ENCODE peak calls at places on chromosomes 13 and 19, in eight cellular contexts. H is HFF-Myc, X is head of caudate nucleus, V is Ammon's horn, W is PC-9, F is GM23338, Z is tibial nerve, K is pancreas. O is an unnamed sample.
A peak's percentile ranks its signal among the peaks of the same experiment; 100 is the strongest.

GRCh38 chr19:31559494-31559893 is 210.3 kb upstream of the TSHZ3 start:
- DNase-seq in H (no peak), X (no peak), V (no peak), W (no peak), F (no peak), Z (no peak), K (no peak), O (no peak)

GRCh38 chr19:17966497-17967257 is at the start of gene KCNN1:
- DNase-seq in H (no peak), X (peak; percentile 39), V (no peak), W (no peak), F (peak; percentile 85), Z (no peak), K (no peak), O (no peak)

GRCh38 chr19:34669305-34669704 is 7.7 kb downstream of the SCGB2B2 start:
- DNase-seq in H (no peak), X (no peak), V (no peak), W (no peak), F (no peak), Z (no peak), K (no peak), O (no peak)

GRCh38 chr19:32928806-32929205 is 43.0 kb downstream of the CEP89 start:
- DNase-seq in H (no peak), X (no peak), V (no peak), W (peak; percentile 83), F (no peak), Z (no peak), K (no peak), O (no peak)

GRCh38 chr19:55206664-55207500 is 2.4 kb downstream of the PTPRH start:
- DNase-seq in H (peak; percentile 56), X (peak; percentile 66), V (peak; percentile 39), W (peak; percentile 89), F (peak; percentile 83), Z (peak; percentile 44), K (peak; percentile 91), O (no peak)

GRCh38 chr19:18895038-18895827 is 725 bp downstream of the CERS1 start:
- DNase-seq in H (no peak), X (peak; percentile 88), V (peak; percentile 90), W (peak; percentile 68), F (peak; percentile 79), Z (peak; percentile 21), K (peak; percentile 74), O (no peak)

GRCh38 chr19:7844951-7845350 is 14.9 kb downstream of the EVI5L start:
- DNase-seq in H (no peak), X (no peak), V (no peak), W (no peak), F (no peak), Z (no peak), K (no peak), O (no peak)

GRCh38 chr19:15432018-15432494 is 13.3 kb upstream of the AKAP8L start:
- DNase-seq in H (no peak), X (no peak), V (no peak), W (no peak), F (peak; percentile 41), Z (no peak), K (no peak), O (peak; percentile 26)

GRCh38 chr19:42426643-42427042 is 545 bp downstream of the LIPE start:
- DNase-seq in H (no peak), X (no peak), V (no peak), W (no peak), F (no peak), Z (no peak), K (no peak), O (no peak)

GRCh38 chr19:8074501-8074900 is 21.9 kb downstream of the CCL25 start:
- DNase-seq in H (no peak), X (no peak), V (no peak), W (no peak), F (no peak), Z (no peak), K (no peak), O (no peak)

GRCh38 chr13:25833761-25834160 is 218.1 kb downstream of the SHISA2 start:
- DNase-seq in H (no peak), X (no peak), V (no peak), W (no peak), F (no peak), Z (no peak), K (no peak), O (no peak)

GRCh38 chr19:6694147-6694815 is 24.3 kb upstream of the TNFSF14 start:
- DNase-seq in H (no peak), X (no peak), V (no peak), W (no peak), F (peak; percentile 50), Z (no peak), K (no peak), O (no peak)

GRCh38 chr13:110055089-110055488 is 251.9 kb downstream of the COL4A1 start:
- DNase-seq in H (no peak), X (no peak), V (no peak), W (no peak), F (no peak), Z (no peak), K (no peak), O (no peak)

GRCh38 chr13:26721251-26721939 is 39.2 kb downstream of the GPR12 start:
- DNase-seq in H (no peak), X (peak; percentile 33), V (peak; percentile 65), W (no peak), F (no peak), Z (no peak), K (no peak), O (no peak)

GRCh38 chr19:1634938-1635243 is 17.5 kb downstream of the TCF3 start:
- DNase-seq in H (no peak), X (no peak), V (no peak), W (no peak), F (no peak), Z (no peak), K (no peak), O (no peak)

GRCh38 chr13:52159159-52159982 is at the start of gene NEK3:
- DNase-seq in H (no peak), X (peak; percentile 78), V (peak; percentile 75), W (no peak), F (peak; percentile 88), Z (peak; percentile 41), K (peak; percentile 83), O (peak; percentile 54)

GRCh38 chr19:45595814-45596213 is 6.2 kb downstream of the GPR4 start:
- DNase-seq in H (no peak), X (no peak), V (no peak), W (peak; percentile 15), F (no peak), Z (no peak), K (no peak), O (no peak)

GRCh38 chr13:110957181-110957884 is 42.5 kb upstream of the ANKRD10 start:
- DNase-seq in H (no peak), X (no peak), V (no peak), W (peak; percentile 77), F (peak; percentile 63), Z (no peak), K (no peak), O (no peak)

GRCh38 chr19:9075064-9075964 is 11.5 kb upstream of the OR1M1 start:
- DNase-seq in H (peak; percentile 54), X (peak; percentile 32), V (peak; percentile 73), W (peak; percentile 99), F (peak; percentile 67), Z (peak; percentile 59), K (peak; percentile 68), O (no peak)

GRCh38 chr13:40682449-40683240 is 16.2 kb upstream of the FOXO1 start:
- DNase-seq in H (no peak), X (no peak), V (no peak), W (no peak), F (peak; percentile 88), Z (no peak), K (no peak), O (peak; percentile 38)

GRCh38 chr13:74870865-74871264 is 611.1 kb downstream of the TBC1D4 start:
- DNase-seq in H (no peak), X (no peak), V (no peak), W (no peak), F (no peak), Z (no peak), K (no peak), O (no peak)

GRCh38 chr13:113421673-113422270 is 31.5 kb downstream of the ADPRHL1 start:
- DNase-seq in H (no peak), X (no peak), V (no peak), W (no peak), F (no peak), Z (peak; percentile 50), K (no peak), O (no peak)

GRCh38 chr13:114044486-114044885 is 70.6 kb upstream of the C13orf46 start:
- DNase-seq in H (no peak), X (no peak), V (no peak), W (no peak), F (no peak), Z (no peak), K (no peak), O (no peak)

GRCh38 chr13:27619711-27620376 is 485 bp downstream of the LNX2 start:
- DNase-seq in H (no peak), X (no peak), V (peak; percentile 24), W (no peak), F (peak; percentile 43), Z (no peak), K (peak; percentile 79), O (peak; percentile 24)

GRCh38 chr19:12672744-12673143 is 6.1 kb downstream of the WDR83 start:
- DNase-seq in H (no peak), X (no peak), V (no peak), W (no peak), F (peak; percentile 49), Z (no peak), K (no peak), O (no peak)

GRCh38 chr19:42252365-42253244 is 2.3 kb downstream of the ERF start:
- DNase-seq in H (no peak), X (peak; percentile 88), V (no peak), W (no peak), F (peak; percentile 42), Z (no peak), K (no peak), O (no peak)

GRCh38 chr19:10603873-10604459 is 16.9 kb upstream of the AP1M2 start:
- DNase-seq in H (no peak), X (no peak), V (peak; percentile 45), W (peak; percentile 92), F (no peak), Z (peak; percentile 33), K (no peak), O (peak; percentile 54)

GRCh38 chr13:73138276-73138950 is 79.6 kb downstream of the KLF5 start:
- DNase-seq in H (no peak), X (no peak), V (no peak), W (peak; percentile 96), F (peak; percentile 20), Z (no peak), K (no peak), O (no peak)

GRCh38 chr13:67137044-67137735 is 92.9 kb downstream of the PCDH9 start:
- DNase-seq in H (no peak), X (no peak), V (no peak), W (no peak), F (no peak), Z (no peak), K (no peak), O (no peak)

GRCh38 chr19:42175952-42176648 is 41.4 kb downstream of the DEDD2 start:
- DNase-seq in H (no peak), X (peak; percentile 35), V (peak; percentile 60), W (no peak), F (peak; percentile 75), Z (no peak), K (no peak), O (no peak)

GRCh38 chr13:100208002-100208401 is 119.1 kb downstream of the PCCA start:
- DNase-seq in H (no peak), X (no peak), V (no peak), W (no peak), F (no peak), Z (no peak), K (no peak), O (no peak)

GRCh38 chr13:75432811-75433244 is 49.1 kb downstream of the TBC1D4 start:
- DNase-seq in H (no peak), X (no peak), V (no peak), W (no peak), F (no peak), Z (no peak), K (no peak), O (no peak)

GRCh38 chr13:90293793-90294361 is 1053.6 kb upstream of the MIR17HG start:
- DNase-seq in H (no peak), X (no peak), V (no peak), W (no peak), F (no peak), Z (no peak), K (no peak), O (no peak)

GRCh38 chr19:410243-410781 is 1.4 kb upstream of the C2CD4C start:
- DNase-seq in H (no peak), X (peak; percentile 10), V (no peak), W (no peak), F (no peak), Z (no peak), K (peak; percentile 50), O (no peak)